ENCODE peak calls at places on chromosomes 16 and 17, in eight cellular contexts. O is stimulated activated CD4-positive, alpha-beta T cell treated with anti-CD3 and anti-CD28 coated beads, TNF-alpha, amount 100 ng/mL, for 24 hours; P is NCI-H1048; F is OCI-LY7; U is bronchial epithelial cell; R is AG09309; V is retina; A is kidney tubule cell. S is an unnamed sample.
A peak's percentile ranks its signal among the peaks of the same experiment; 100 is the strongest.

GRCh38 chr16:85556456-85557082 is 56.6 kb upstream of the GSE1 start:
- DNase-seq in V (no peak), U (no peak), O (peak; percentile 65), R (no peak), F (peak; percentile 69), A (peak; percentile 65), P (no peak), S (no peak)

GRCh38 chr16:52613508-52613907 is 66.6 kb upstream of the TOX3 start:
- DNase-seq in P (no peak), O (no peak), F (peak; percentile 15), A (no peak), R (no peak), U (no peak), V (no peak), S (no peak)

GRCh38 chr16:84198401-84198800 is 7.4 kb downstream of the ADAD2 start:
- DNase-seq in P (no peak), V (no peak), F (no peak), O (no peak), R (peak; percentile 8), A (no peak), U (peak; percentile 54), S (peak; percentile 87)

GRCh38 chr16:58418601-58419000 is 26.3 kb downstream of the GINS3 start:
- DNase-seq in P (no peak), A (peak; percentile 65), V (no peak), O (no peak), F (peak; percentile 50), U (no peak), R (no peak), S (peak; percentile 86)

GRCh38 chr17:72697602-72698146 is 394.8 kb downstream of the SLC39A11 start:
- DNase-seq in O (no peak), V (no peak), U (no peak), R (no peak), A (no peak), P (peak; percentile 52), F (no peak), S (peak; percentile 28)

GRCh38 chr17:76428511-76428910 is 24.4 kb downstream of the UBE2O start:
- DNase-seq in A (no peak), U (no peak), V (no peak), R (no peak), F (no peak), O (no peak), P (no peak), S (no peak)

GRCh38 chr16:87832759-87833502 is 36.4 kb downstream of the SLC7A5 start:
- DNase-seq in O (no peak), F (peak; percentile 67), V (no peak), R (no peak), P (no peak), A (no peak), U (no peak), S (no peak)

GRCh38 chr17:2391597-2392251 is 9.1 kb downstream of the MNT start:
- DNase-seq in F (peak; percentile 27), O (no peak), V (no peak), R (no peak), A (no peak), P (no peak), U (no peak), S (no peak)

GRCh38 chr17:20908373-20909273 is 134.2 kb downstream of the USP22 start:
- DNase-seq in P (peak; percentile 4), U (peak; percentile 53), O (peak; percentile 80), F (peak; percentile 6), R (peak; percentile 10), V (peak; percentile 98), A (peak; percentile 85), S (peak; percentile 71)

GRCh38 chr17:2904135-2904534 is 107.9 kb downstream of the RAP1GAP2 start:
- DNase-seq in V (peak; percentile 78), F (no peak), U (no peak), R (no peak), O (no peak), P (no peak), A (peak; percentile 88), S (no peak)

GRCh38 chr16:9469512-9469911 is 378.1 kb downstream of the HAPSTR1 start:
- DNase-seq in V (no peak), A (peak; percentile 98), O (no peak), R (no peak), F (no peak), P (no peak), U (peak; percentile 36), S (no peak)

GRCh38 chr17:76431509-76431908 is 21.4 kb downstream of the UBE2O start:
- DNase-seq in P (no peak), V (no peak), R (no peak), U (no peak), O (no peak), F (no peak), A (no peak), S (no peak)

GRCh38 chr16:75506567-75506966 is 11.3 kb upstream of the CHST6 start:
- DNase-seq in O (no peak), V (no peak), F (no peak), R (peak; percentile 95), P (no peak), A (peak; percentile 75), U (peak; percentile 97), S (peak; percentile 35)

GRCh38 chr17:2062571-2063183 is 7.8 kb downstream of the HIC1 start:
- DNase-seq in R (no peak), U (no peak), P (no peak), O (no peak), F (no peak), A (no peak), V (no peak), S (peak; percentile 62)

GRCh38 chr16:83002351-83003334 is 375.9 kb downstream of the CDH13 start:
- DNase-seq in V (no peak), U (no peak), P (no peak), O (no peak), F (no peak), R (no peak), A (no peak), S (peak; percentile 75)

GRCh38 chr17:82031885-82032627 is 578 bp downstream of the RAC3 start:
- DNase-seq in A (peak; percentile 44), P (peak; percentile 28), V (no peak), U (peak; percentile 25), F (peak; percentile 31), R (no peak), O (peak; percentile 62), S (no peak)

GRCh38 chr17:6374761-6375312 is 60.1 kb downstream of the AIPL1 start:
- DNase-seq in A (peak; percentile 95), O (peak; percentile 72), P (no peak), V (peak; percentile 48), R (no peak), U (peak; percentile 85), F (no peak), S (peak; percentile 80)

GRCh38 chr17:12510535-12510934 is 155.2 kb upstream of the MYOCD start:
- DNase-seq in F (no peak), A (no peak), R (no peak), O (no peak), P (no peak), V (no peak), U (peak; percentile 29), S (no peak)

GRCh38 chr17:53724726-53725125 is 98.0 kb upstream of the KIF2B start:
- DNase-seq in U (no peak), V (no peak), P (no peak), A (peak; percentile 98), O (no peak), F (no peak), R (no peak), S (no peak)

GRCh38 chr16:46686815-46687473 is 2.0 kb downstream of the VPS35 start:
- DNase-seq in U (no peak), O (no peak), V (no peak), P (no peak), F (no peak), R (no peak), A (no peak), S (no peak)

GRCh38 chr16:57335361-57335760 is 23.2 kb upstream of the CCL22 start:
- DNase-seq in R (no peak), A (no peak), U (no peak), O (no peak), P (no peak), V (no peak), F (no peak), S (no peak)

GRCh38 chr17:43146649-43147048 is 21.5 kb upstream of the BRCA1 start:
- DNase-seq in U (no peak), R (no peak), A (no peak), O (no peak), V (no peak), F (no peak), P (no peak), S (no peak)

GRCh38 chr17:58577696-58578095 is 63.3 kb upstream of the MTMR4 start:
- DNase-seq in V (peak; percentile 40), O (peak; percentile 28), P (peak; percentile 64), U (peak; percentile 49), F (peak; percentile 79), R (peak; percentile 4), A (peak; percentile 44), S (peak; percentile 51)

GRCh38 chr16:80719573-80719972 is 84.8 kb downstream of the CDYL2 start:
- DNase-seq in O (no peak), V (no peak), P (no peak), F (peak; percentile 13), R (no peak), A (no peak), U (no peak), S (no peak)

GRCh38 chr16:85390511-85391174 is 222.5 kb upstream of the GSE1 start:
- DNase-seq in R (peak; percentile 74), V (no peak), O (no peak), A (peak; percentile 88), P (no peak), F (no peak), U (peak; percentile 90), S (peak; percentile 97)

GRCh38 chr17:15261063-15261817 is 3.9 kb downstream of the PMP22 start:
- DNase-seq in O (peak; percentile 5), U (no peak), R (no peak), F (no peak), V (no peak), P (no peak), A (peak; percentile 61), S (peak; percentile 28)

GRCh38 chr16:702341-702740 is 3.3 kb downstream of the FBXL16 start:
- DNase-seq in V (no peak), U (no peak), R (no peak), A (no peak), O (no peak), P (no peak), F (no peak), S (no peak)

GRCh38 chr17:57783338-57783742 is 38.2 kb upstream of the CCDC182 start:
- DNase-seq in F (peak; percentile 80), P (peak; percentile 76), V (peak; percentile 96), R (no peak), O (peak; percentile 80), U (peak; percentile 18), A (peak; percentile 46), S (peak; percentile 45)

GRCh38 chr16:63422633-63423032 is 1386.4 kb upstream of the CDH8 start:
- DNase-seq in F (no peak), R (no peak), P (no peak), A (no peak), O (no peak), U (no peak), V (peak; percentile 17), S (no peak)

GRCh38 chr17:68824707-68825106 is 130.5 kb downstream of the ABCA8 start:
- DNase-seq in U (no peak), O (no peak), A (no peak), F (no peak), R (no peak), P (no peak), V (no peak), S (no peak)

GRCh38 chr16:67979955-67980678 is at the start of gene DPEP3:
- DNase-seq in P (no peak), U (no peak), O (no peak), A (no peak), R (no peak), F (no peak), V (no peak), S (no peak)

GRCh38 chr16:27779719-27780161 is 229.8 kb downstream of the KATNIP start:
- DNase-seq in A (no peak), O (no peak), P (peak; percentile 26), F (peak; percentile 29), V (peak; percentile 64), R (peak; percentile 10), U (peak; percentile 29), S (no peak)

GRCh38 chr17:38815576-38816193 is 9.4 kb downstream of the CWC25 start:
- DNase-seq in P (no peak), A (peak; percentile 83), O (no peak), R (peak; percentile 56), F (no peak), V (no peak), U (peak; percentile 37), S (peak; percentile 60)

GRCh38 chr17:33778505-33779398 is 476.3 kb upstream of the CCL2 start:
- DNase-seq in R (peak; percentile 5), F (peak; percentile 50), V (peak; percentile 80), U (peak; percentile 49), A (peak; percentile 74), O (peak; percentile 18), P (no peak), S (peak; percentile 67)